ENCODE peak calls at places on chromosomes 4 and X, in five cellular contexts. Q, A, B, E and Z are unnamed samples.
A peak's percentile ranks its signal among the peaks of the same experiment; 100 is the strongest.

GRCh38 chrX:47169726-47170515 is 23.7 kb upstream of the UBA1 start:
- DNase-seq in Q (no peak), A (no peak), B (peak; percentile 14), E (no peak), Z (no peak)

GRCh38 chr4:113683143-113683542 is 78.4 kb downstream of the CAMK2D start:
- DNase-seq in Q (peak; percentile 88), A (no peak), B (no peak), E (no peak), Z (no peak)

GRCh38 chrX:46938589-46938988 is 26.4 kb downstream of the JADE3 start:
- DNase-seq in Q (no peak), A (no peak), B (no peak), E (no peak), Z (no peak)

GRCh38 chrX:118988913-118989312 is 14.5 kb downstream of the LONRF3 start:
- DNase-seq in Q (no peak), A (no peak), B (no peak), E (no peak), Z (no peak)

GRCh38 chr4:84050014-84050413 is 449.1 kb downstream of the NKX6-1 start:
- DNase-seq in Q (no peak), A (peak; percentile 85), B (no peak), E (no peak), Z (no peak)

GRCh38 chrX:13937370-13938052 is 92.2 kb downstream of the GEMIN8 start:
- DNase-seq in Q (no peak), A (no peak), B (peak; percentile 44), E (no peak), Z (no peak)

GRCh38 chr4:145618912-145619638 is at the start of gene MMAA:
- DNase-seq in Q (peak; percentile 75), A (peak; percentile 94), B (peak; percentile 98), E (peak; percentile 82), Z (peak; percentile 32)

GRCh38 chr4:173516621-173517612 is 13.1 kb downstream of the HAND2 start:
- DNase-seq in Q (no peak), A (peak; percentile 82), B (peak; percentile 70), E (no peak), Z (no peak)

GRCh38 chr4:54482529-54482961 is 175.2 kb upstream of the KIT start:
- DNase-seq in Q (no peak), A (no peak), B (no peak), E (no peak), Z (no peak)

GRCh38 chrX:153327561-153327960 is 6.0 kb upstream of the PNMA6F start:
- DNase-seq in Q (no peak), A (no peak), B (no peak), E (no peak), Z (no peak)

DNA sequence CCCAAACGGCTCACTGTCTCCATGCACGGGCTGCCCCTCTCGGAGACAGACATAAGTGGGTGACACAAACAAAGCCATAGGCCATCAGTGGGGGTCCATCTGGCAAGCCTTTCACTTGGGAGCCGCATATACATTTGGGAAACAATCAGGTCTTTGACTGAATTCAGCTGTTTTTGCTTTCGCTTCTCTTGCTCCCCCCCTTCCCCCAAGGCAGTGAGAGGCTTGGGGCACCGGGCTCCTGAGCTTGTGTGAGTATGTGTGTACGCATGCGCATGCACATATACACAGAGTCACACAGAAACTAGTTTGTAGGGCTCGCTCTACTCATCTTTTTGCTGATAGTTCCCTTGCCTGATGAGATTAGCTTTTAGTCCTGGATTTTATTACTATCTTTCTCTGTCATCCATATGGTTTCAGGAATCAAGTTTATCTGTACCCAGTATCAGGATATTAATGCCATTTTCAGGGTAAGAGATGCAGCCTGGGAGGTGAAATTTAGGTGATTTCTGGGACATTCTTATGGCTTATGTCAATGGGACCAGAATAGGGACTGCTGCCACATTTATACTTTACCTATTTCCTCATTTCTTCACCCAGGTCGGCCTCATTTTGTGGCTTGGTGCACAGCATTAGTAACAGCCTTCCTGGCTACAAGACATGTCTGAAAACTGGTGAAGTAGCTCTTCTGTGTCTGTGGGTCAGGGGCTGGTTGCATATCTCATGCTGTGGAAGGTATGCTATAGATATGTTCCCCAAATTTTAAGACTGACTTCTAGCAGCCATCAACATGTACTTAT is 284.6 kb downstream of the AFF2 start:
- DNase-seq in Q (no peak), A (peak; percentile 16), B (no peak), E (no peak), Z (no peak)
- H3K4me1 ChIP-seq in Q (no peaks in the 10 kb centered on the region), A (no peaks in the 10 kb centered on the region), B (no peaks in the 10 kb centered on the region), E (no peaks in the 10 kb centered on the region), Z (no peaks in the 10 kb centered on the region)

GRCh38 chr4:151418856-151419255 is 9.9 kb downstream of the FHIP1A start:
- DNase-seq in Q (no peak), A (no peak), B (no peak), E (no peak), Z (no peak)

GRCh38 chr4:151417766-151418376 is 8.9 kb downstream of the FHIP1A start:
- DNase-seq in Q (no peak), A (no peak), B (no peak), E (no peak), Z (no peak)

GRCh38 chr4:151418385-151418784 is 9.4 kb downstream of the FHIP1A start:
- DNase-seq in Q (no peak), A (no peak), B (no peak), E (peak; percentile 53), Z (peak; percentile 73)

GRCh38 chr4:151417164-151417571 is 8.2 kb downstream of the FHIP1A start:
- DNase-seq in Q (no peak), A (peak; percentile 67), B (no peak), E (no peak), Z (no peak)

DNA sequence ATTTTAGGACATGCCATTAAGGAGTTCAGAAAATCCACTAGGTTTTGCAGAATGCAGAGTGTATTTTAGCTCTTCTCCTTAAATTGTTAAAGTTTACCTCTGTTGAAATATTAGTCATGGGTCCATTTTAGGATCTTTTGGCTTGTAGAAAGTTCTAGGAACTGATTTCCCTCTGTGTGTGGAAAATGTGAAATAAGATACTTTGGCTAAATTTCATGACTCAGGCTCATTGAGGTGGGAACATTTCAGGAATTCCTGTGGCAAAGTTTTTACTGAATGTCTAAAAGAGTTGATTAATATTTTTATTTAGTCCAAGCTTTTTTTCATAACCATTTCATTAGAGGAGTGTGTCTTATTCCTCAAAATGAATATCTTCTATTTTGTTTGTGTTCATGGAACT is 7.0 kb downstream of the FHIP1A start:
- DNase-seq in Q (no peak), A (no peak), B (no peak), E (no peak), Z (no peak)
- TF ChIP-seq REST in Q (no peak), A (no peak), B (no peak), E (no peak), Z (no peak)

DNA sequence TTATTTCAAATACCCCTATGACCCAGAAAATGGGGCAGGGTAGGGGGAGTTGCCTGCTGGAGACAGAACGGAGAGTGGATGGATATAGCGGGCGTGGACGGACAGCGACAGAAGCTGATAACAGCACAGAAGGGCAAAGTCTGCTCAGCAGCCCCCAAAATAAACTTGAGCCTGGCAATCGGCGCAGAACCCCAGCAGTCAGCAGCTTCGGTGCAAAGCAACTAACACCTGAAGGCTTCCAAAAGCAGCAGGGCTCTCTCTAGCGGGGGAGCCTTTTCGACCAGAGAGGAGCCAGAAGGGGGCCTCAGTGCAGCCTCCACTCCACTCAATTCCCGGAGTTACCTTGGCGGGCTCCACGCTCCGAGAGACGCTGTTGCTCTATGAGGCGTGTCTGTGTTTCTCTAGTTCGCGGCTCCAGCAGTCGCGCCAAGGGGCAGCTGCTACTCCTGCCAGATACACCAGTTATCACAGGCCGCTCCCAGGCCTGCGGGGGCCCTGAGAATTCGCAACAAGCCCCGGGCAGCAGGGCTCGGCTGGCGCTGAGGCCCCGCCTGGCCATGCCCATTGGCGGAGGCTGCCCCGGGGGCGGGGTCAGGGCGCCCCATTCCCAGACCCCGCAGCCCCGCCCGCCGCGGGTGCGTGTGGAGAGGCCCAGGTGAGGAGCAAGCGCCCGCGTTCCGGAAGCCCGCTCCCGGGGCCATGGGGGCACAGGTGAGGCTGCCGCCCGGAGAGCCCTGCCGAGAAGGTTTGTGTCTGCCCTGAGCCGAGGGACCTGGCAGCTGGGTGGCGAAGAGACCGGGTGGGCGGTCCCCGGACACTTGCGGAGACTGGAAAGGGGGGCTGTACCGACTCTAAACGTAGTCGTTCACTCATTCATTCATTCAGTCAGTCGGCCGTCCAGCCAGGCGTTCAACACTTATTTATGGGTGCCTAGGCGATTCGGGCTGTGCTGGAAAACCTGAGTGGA is at the start of the genes CNGA1 and NIPAL1:
- DNase-seq in Q (no peak), A (peak; percentile 96), B (peak; percentile 94), E (peak; percentile 63), Z (no peak)
- TF ChIP-seq POLR2AphosphoS5 in Q (no peak), A (peak; percentile 80), B (no peak), E (peak; percentile 74), Z (no peak)

DNA sequence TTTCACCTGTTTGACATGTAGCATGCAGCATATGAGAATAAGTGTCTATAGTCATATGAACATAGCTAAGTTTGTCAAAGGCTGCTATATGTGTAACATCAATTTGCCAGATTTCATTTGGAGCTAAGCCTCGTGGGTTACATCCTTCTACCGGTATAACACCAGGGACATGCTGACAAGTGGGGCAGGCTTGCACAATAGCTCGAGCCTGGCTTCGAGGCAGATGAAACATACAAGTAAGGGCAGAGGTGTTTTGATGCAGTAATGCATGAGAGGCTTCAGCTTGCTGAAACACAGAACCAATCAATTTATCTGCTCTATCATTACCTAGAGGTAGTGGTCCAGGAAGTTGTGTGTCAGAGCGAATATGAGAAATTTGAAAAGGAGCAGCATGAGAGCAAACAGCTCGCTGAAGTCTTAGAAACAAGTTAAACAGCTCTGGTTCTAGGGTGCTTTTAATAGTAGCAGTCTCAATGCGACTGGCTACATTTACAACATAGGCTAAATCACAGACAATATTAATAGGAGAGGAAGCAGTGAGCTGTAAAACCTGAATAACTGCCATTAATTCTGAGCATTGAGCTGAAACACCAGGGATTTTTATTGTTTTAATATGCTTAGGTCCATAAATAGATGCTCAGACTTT is 14.9 kb upstream of the UGDH start:
- DNase-seq in Q (no peak), A (no peak), B (no peak), E (no peak), Z (no peak)
- H3K4me1 ChIP-seq in Q (no peaks in the 10 kb centered on the region), A (peaks cover 21% of the 10 kb centered on the region), B (peaks cover 4% of the 10 kb centered on the region), E (no peaks in the 10 kb centered on the region), Z (peaks cover 44% of the 10 kb centered on the region)